ENCODE peak calls at places on chromosomes 5 and 9, in ten cellular contexts. L, W, A, H, V, B, G, X, P and E are unnamed samples.

GRCh38 chr9:122526602-122527001 is 491 bp downstream of the OR1N1 start:
- DNase-seq in L (no peak), W (no peak), A (no peak), H (no peak), V (no peak), B (no peak), G (no peak), X (no peak), P (no peak), E (no peak)

GRCh38 chr5:74966151-74967050 is 86.0 kb downstream of the GCNT4 start:
- DNase-seq in L (no peak), W (no peak), A (no peak), H (no peak), V (no peak), B (no peak), G (no peak), X (no peak), P (no peak), E (no peak)

GRCh38 chr9:137316012-137316981 is 14.2 kb upstream of the NRARP start:
- DNase-seq in L (peak), W (no peak), A (peak), H (peak), V (no peak), B (no peak), G (peak), X (no peak), P (peak), E (peak)

GRCh38 chr9:70835323-70835722 is 286.1 kb downstream of the TRPM3 start:
- DNase-seq in L (no peak), W (no peak), A (no peak), H (no peak), V (no peak), B (no peak), G (no peak), X (no peak), P (peak), E (no peak)

GRCh38 chr9:102862478-102862877 is 132.7 kb upstream of the CYLC2 start:
- DNase-seq in L (no peak), W (no peak), A (no peak), H (no peak), V (no peak), B (no peak), G (no peak), X (no peak), P (no peak), E (no peak)

GRCh38 chr9:70658765-70659164 is 244.3 kb upstream of the KLF9 start:
- DNase-seq in L (no peak), W (no peak), A (no peak), H (no peak), V (no peak), B (no peak), G (no peak), X (no peak), P (no peak), E (no peak)

GRCh38 chr9:34992376-34992951 is 2.9 kb downstream of the DNAJB5 start:
- DNase-seq in L (peak), W (no peak), A (peak), H (peak), V (no peak), B (no peak), G (peak), X (peak), P (peak), E (peak)

GRCh38 chr9:113622600-113623400 is 159.3 kb downstream of the RGS3 start:
- DNase-seq in L (peak), W (no peak), A (no peak), H (no peak), V (no peak), B (no peak), G (no peak), X (no peak), P (peak), E (peak)

GRCh38 chr5:97181856-97182545 is 1.0 kb downstream of the RIOK2 start:
- DNase-seq in L (no peak), W (no peak), A (no peak), H (no peak), V (no peak), B (no peak), G (no peak), X (no peak), P (peak), E (peak)

GRCh38 chr5:31987985-31988710 is 186.0 kb downstream of the GOLPH3 start:
- DNase-seq in L (peak), W (no peak), A (peak), H (no peak), V (no peak), B (no peak), G (no peak), X (peak), P (peak), E (peak)

GRCh38 chr5:111063709-111064322 is 7.7 kb upstream of the TSLP start:
- DNase-seq in L (peak), W (no peak), A (no peak), H (no peak), V (no peak), B (no peak), G (no peak), X (no peak), P (peak), E (peak)

GRCh38 chr9:135973276-135974219 is 12.4 kb upstream of the UBAC1 start:
- DNase-seq in L (no peak), W (no peak), A (no peak), H (no peak), V (no peak), B (no peak), G (no peak), X (no peak), P (no peak), E (peak)

GRCh38 chr9:83304686-83305085 is 233.5 kb downstream of the FRMD3 start:
- DNase-seq in L (no peak), W (no peak), A (peak), H (peak), V (no peak), B (peak), G (peak), X (no peak), P (peak), E (peak)

GRCh38 chr5:138829341-138829740 is 45.8 kb downstream of the LRRTM2 start:
- DNase-seq in L (no peak), W (no peak), A (no peak), H (no peak), V (no peak), B (no peak), G (no peak), X (no peak), P (peak), E (peak)

GRCh38 chr9:28073278-28073677 is 500.0 kb upstream of the C9orf72 start:
- DNase-seq in L (peak), W (no peak), A (peak), H (no peak), V (no peak), B (no peak), G (no peak), X (no peak), P (peak), E (peak)

GRCh38 chr5:10800852-10801251 is 39.8 kb upstream of the DAP start:
- DNase-seq in L (no peak), W (no peak), A (no peak), H (no peak), V (no peak), B (no peak), G (no peak), X (no peak), P (no peak), E (no peak)

GRCh38 chr5:142131394-142131793 is 22.8 kb downstream of the NDFIP1 start:
- DNase-seq in L (no peak), W (no peak), A (no peak), H (no peak), V (no peak), B (no peak), G (no peak), X (no peak), P (no peak), E (no peak)

GRCh38 chr5:96934291-96934694 is 1.6 kb upstream of the LNPEP start:
- DNase-seq in L (peak), W (no peak), A (no peak), H (no peak), V (no peak), B (no peak), G (no peak), X (peak), P (peak), E (no peak)

DNA sequence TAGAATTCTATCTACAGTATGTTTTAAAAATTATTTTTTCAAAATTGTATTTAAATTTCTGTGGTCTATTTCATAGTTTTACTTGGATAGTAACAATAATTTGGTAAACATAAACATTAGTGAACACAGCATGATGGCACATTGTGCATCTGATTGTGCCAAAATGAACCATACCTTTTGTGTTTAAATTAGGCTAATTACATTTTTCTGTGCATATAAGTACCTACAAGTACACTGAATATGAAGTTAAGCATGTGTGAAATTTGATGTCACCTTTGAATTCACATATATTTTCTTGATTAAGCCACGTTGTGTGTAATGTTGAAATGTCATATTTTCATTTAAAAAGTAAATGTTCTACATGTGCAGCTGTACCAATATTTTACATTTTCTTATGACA is 13.4 kb downstream of the PBX3 start:
- DNase-seq in L (no peak), W (no peak), A (no peak), H (no peak), V (no peak), B (no peak), G (no peak), X (no peak), P (no peak), E (no peak)
- H3K4me3 ChIP-seq in L (no peak), W (no peak), A (no peak), H (no peak), V (no peak), B (no peak), G (no peak), X (no peak), P (no peak), E (no peak)

GRCh38 chr9:133346021-133346713 is 1.8 kb downstream of the MED22 start:
- DNase-seq in L (no peak), W (no peak), A (no peak), H (no peak), V (no peak), B (no peak), G (no peak), X (no peak), P (no peak), E (no peak)

GRCh38 chr9:133347515-133347984 is 381 bp downstream of the MED22 start:
- DNase-seq in L (peak), W (no peak), A (peak), H (peak), V (no peak), B (no peak), G (no peak), X (no peak), P (peak), E (no peak)

GRCh38 chr9:133349965-133350624 is 2.1 kb downstream of the RPL7A start:
- DNase-seq in L (no peak), W (no peak), A (no peak), H (no peak), V (no peak), B (no peak), G (no peak), X (no peak), P (no peak), E (no peak)

GRCh38 chr9:133348763-133349573 is 950 bp downstream of the RPL7A start:
- DNase-seq in L (no peak), W (no peak), A (no peak), H (no peak), V (no peak), B (no peak), G (no peak), X (no peak), P (no peak), E (no peak)

GRCh38 chr9:133347985-133348762 is at the start of the genes MED22 and RPL7A:
- DNase-seq in L (peak), W (peak), A (peak), H (peak), V (peak), B (peak), G (peak), X (peak), P (peak), E (peak)
- TF ChIP-seq CTCF in L (no peak), W (no peak), A (no peak), H (peak), V (no peak), B (peak), G (no peak), X (no peak), P (peak), E (no peak)

DNA sequence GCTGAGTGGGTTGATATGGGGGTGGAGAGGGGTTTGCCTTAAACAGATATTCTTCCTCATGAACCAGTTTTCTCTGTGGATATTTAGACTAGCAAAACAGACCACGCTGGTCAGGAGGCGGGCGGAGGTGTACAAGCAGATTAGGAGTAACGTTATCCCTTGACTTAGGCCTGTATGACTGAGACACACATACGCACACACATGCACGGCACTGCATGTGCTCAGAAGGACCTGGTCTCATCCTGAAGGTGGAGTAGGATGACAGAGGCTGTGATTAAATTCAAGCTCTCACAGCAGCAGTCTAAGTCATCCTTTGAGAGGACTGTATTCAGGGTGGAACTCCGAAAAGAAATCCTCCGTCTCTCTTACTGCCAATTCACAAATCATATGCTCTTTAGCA is 209.7 kb downstream of the DIRAS2 start:
- DNase-seq in L (peak), W (no peak), A (no peak), H (no peak), V (no peak), B (no peak), G (no peak), X (no peak), P (no peak), E (no peak)
- H3K4me3 ChIP-seq in L (no peak), W (no peak), A (no peak), H (no peak), V (peak), B (no peak), G (no peak), X (no peak), P (no peak), E (no peak)

GRCh38 chr9:118635416-118635815 is 733.8 kb downstream of the BRINP1 start:
- DNase-seq in L (no peak), W (no peak), A (no peak), H (no peak), V (no peak), B (no peak), G (no peak), X (no peak), P (no peak), E (peak)

GRCh38 chr9:118630931-118631595 is 738.2 kb downstream of the BRINP1 start:
- DNase-seq in L (no peak), W (no peak), A (no peak), H (no peak), V (no peak), B (no peak), G (no peak), X (no peak), P (no peak), E (no peak)

GRCh38 chr9:118630079-118630478 is 739.2 kb downstream of the BRINP1 start:
- DNase-seq in L (no peak), W (no peak), A (no peak), H (no peak), V (no peak), B (no peak), G (no peak), X (no peak), P (no peak), E (no peak)

GRCh38 chr9:118637681-118638080 is 731.6 kb downstream of the BRINP1 start:
- DNase-seq in L (no peak), W (no peak), A (no peak), H (no peak), V (no peak), B (no peak), G (no peak), X (no peak), P (no peak), E (no peak)

DNA sequence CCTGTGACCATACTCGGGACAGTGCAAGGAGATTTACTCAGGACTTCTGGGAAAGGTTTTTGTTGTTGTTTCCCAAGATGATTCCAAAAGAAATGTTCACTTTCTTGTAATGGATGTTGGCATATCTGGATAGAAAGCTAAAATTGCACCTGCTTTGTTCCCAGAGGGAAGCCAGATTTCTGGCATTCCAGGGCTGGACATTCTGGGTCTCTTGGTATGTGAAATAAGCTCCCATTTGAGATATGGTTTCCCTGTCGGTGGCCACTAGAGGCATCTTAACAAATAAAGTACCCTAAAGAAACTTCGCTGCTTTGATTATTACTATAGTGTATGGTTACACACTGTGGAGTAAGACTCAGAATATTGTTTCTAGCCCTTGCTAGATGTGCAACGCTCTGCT is 737.3 kb downstream of the BRINP1 start:
- DNase-seq in L (no peak), W (no peak), A (no peak), H (no peak), V (no peak), B (no peak), G (no peak), X (no peak), P (no peak), E (no peak)
- TF ChIP-seq CTCF in L (no peak), W (no peak), A (no peak), H (no peak), V (no peak), B (no peak), G (no peak), X (no peak), P (no peak), E (no peak)

DNA sequence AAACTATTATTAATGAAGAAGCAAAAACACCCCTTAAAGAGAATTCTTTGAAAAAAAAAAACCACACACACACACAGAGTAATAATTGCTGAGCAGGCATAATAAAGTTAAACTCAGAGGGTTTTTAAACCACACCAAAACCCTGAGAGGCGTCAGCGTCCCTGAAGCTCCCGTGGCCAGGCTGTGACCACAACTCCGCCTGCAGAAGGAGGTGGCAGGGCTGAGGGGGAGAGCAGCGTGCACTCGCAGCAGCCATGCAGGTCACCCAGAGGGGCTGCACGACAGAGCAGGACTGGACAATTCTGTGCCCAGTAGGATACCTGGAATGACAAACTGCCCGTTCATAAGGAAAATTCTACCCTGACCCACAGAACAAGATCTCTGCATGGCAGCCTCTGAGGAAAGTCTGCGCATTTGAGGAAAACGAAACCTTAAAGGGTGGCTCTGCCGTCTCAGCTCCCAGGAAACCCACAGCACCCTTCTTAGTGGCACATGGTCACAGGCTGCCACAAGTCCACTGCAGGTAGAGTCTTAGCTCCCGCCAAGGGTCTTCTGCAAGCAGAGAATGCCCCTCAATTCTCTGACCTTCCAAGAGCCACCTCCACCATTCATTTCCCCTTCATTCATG is 44.0 kb downstream of the ROR2 start:
- DNase-seq in L (no peak), W (peak), A (peak), H (peak), V (no peak), B (no peak), G (no peak), X (no peak), P (no peak), E (peak)
- H3K4me3 ChIP-seq in L (peak), W (peak), A (peak), H (peak), V (peak), B (peak), G (peak), X (no peak), P (no peak), E (peak)

GRCh38 chr5:436641-436975 is 6.4 kb upstream of the EXOC3 start:
- DNase-seq in L (no peak), W (no peak), A (no peak), H (no peak), V (no peak), B (no peak), G (peak), X (no peak), P (no peak), E (no peak)
- TF ChIP-seq CTCF in L (peak), W (no peak), A (no peak), H (no peak), V (no peak), B (no peak), G (no peak), X (no peak), P (no peak), E (no peak)

GRCh38 chr5:43001748-43002147 is 38.4 kb downstream of the ANXA2R start:
- DNase-seq in L (no peak), W (no peak), A (no peak), H (no peak), V (no peak), B (no peak), G (no peak), X (no peak), P (no peak), E (no peak)

GRCh38 chr5:42994285-42995151 is 45.6 kb downstream of the ANXA2R start:
- DNase-seq in L (peak), W (peak), A (peak), H (peak), V (peak), B (peak), G (peak), X (peak), P (peak), E (peak)

GRCh38 chr5:42995152-42995751 is 44.9 kb downstream of the ANXA2R start:
- DNase-seq in L (no peak), W (no peak), A (no peak), H (no peak), V (no peak), B (no peak), G (no peak), X (no peak), P (peak), E (peak)

GRCh38 chr5:43000914-43001313 is 39.2 kb downstream of the ANXA2R start:
- DNase-seq in L (no peak), W (no peak), A (no peak), H (no peak), V (no peak), B (no peak), G (no peak), X (no peak), P (no peak), E (no peak)

GRCh38 chr5:43000198-43000840 is 39.8 kb downstream of the ANXA2R start:
- DNase-seq in L (peak), W (no peak), A (peak), H (no peak), V (no peak), B (no peak), G (no peak), X (no peak), P (no peak), E (peak)
- H3K4me3 ChIP-seq in L (peak), W (no peak), A (peak), H (peak), V (peak), B (no peak), G (peak), X (peak), P (peak), E (peak)

GRCh38 chr9:32841314-32841713 is 58.0 kb downstream of the TMEM215 start:
- DNase-seq in L (no peak), W (no peak), A (no peak), H (no peak), V (no peak), B (no peak), G (no peak), X (no peak), P (no peak), E (no peak)
- TF ChIP-seq CTCF in L (no peak), W (no peak), A (no peak), H (no peak), V (no peak), B (no peak), G (no peak), X (no peak), P (no peak), E (no peak)

GRCh38 chr5:54063817-54064216 is 246.6 kb downstream of the ARL15 start:
- DNase-seq in L (no peak), W (no peak), A (no peak), H (no peak), V (no peak), B (no peak), G (no peak), X (peak), P (peak), E (peak)
- H3K4me3 ChIP-seq in L (no peak), W (no peak), A (no peak), H (no peak), V (no peak), B (no peak), G (no peak), X (no peak), P (no peak), E (no peak)